ENCODE peak calls at places on chromosomes 7 and 10, in four cellular contexts. One of them, this sample, is unnamed.

GRCh38 chr7:94179466-94179865 is 175.3 kb upstream of the BET1 start:
- DNase-seq in H54: no peak
- DNase-seq in astrocyte of the cerebellum: no peak
- DNase-seq in GM04504: no peak
- DNase-seq in this sample: no peak

GRCh38 chr7:130409067-130409721 is 28.9 kb downstream of the CPA1 start:
- DNase-seq in H54: no peak
- DNase-seq in astrocyte of the cerebellum: no peak
- DNase-seq in GM04504: no peak
- DNase-seq in this sample: no peak

GRCh38 chr7:142355328-142355727 is 97.5 kb upstream of the PRSS58 start:
- DNase-seq in H54: no peak
- DNase-seq in astrocyte of the cerebellum: no peak
- DNase-seq in GM04504: peak
- DNase-seq in this sample: no peak

GRCh38 chr10:66783296-66783695 is 142.5 kb upstream of the LRRTM3 start:
- DNase-seq in H54: peak
- DNase-seq in astrocyte of the cerebellum: no peak
- DNase-seq in GM04504: no peak
- DNase-seq in this sample: no peak

GRCh38 chr7:20053334-20054104 is 163.7 kb downstream of the MACC1 start:
- DNase-seq in H54: no peak
- DNase-seq in astrocyte of the cerebellum: no peak
- DNase-seq in GM04504: no peak
- DNase-seq in this sample: no peak

GRCh38 chr10:92691591-92692084 is 1.9 kb downstream of the HHEX start:
- DNase-seq in H54: no peak
- DNase-seq in astrocyte of the cerebellum: no peak
- DNase-seq in GM04504: no peak
- DNase-seq in this sample: no peak

GRCh38 chr10:680146-680545 is 9.3 kb downstream of the DIP2C start:
- DNase-seq in H54: no peak
- DNase-seq in astrocyte of the cerebellum: no peak
- DNase-seq in GM04504: no peak
- DNase-seq in this sample: no peak

GRCh38 chr10:51907342-51907741 is 207.9 kb upstream of the CSTF2T start:
- DNase-seq in H54: no peak
- DNase-seq in astrocyte of the cerebellum: no peak
- DNase-seq in GM04504: no peak
- DNase-seq in this sample: no peak

GRCh38 chr10:9342865-9343450 is 1288.5 kb downstream of the GATA3 start:
- DNase-seq in H54: no peak
- DNase-seq in astrocyte of the cerebellum: peak
- DNase-seq in GM04504: no peak
- DNase-seq in this sample: peak

This sample was measured in NCI-H460.